ENCODE peak calls at places on chromosomes 1 and 21, in ten cellular contexts. A is H1; H is AG04449; F is neural crest cell; P is GM20000; G is D721Med; N is ascending aorta; Z is mammary epithelial cell; U is CD4-positive, alpha-beta T cell; I is choroid plexus epithelial cell. S is an unnamed sample.

GRCh38 chr1:157158967-157159366 is 20.8 kb upstream of the ETV3 start:
- DNase-seq in A (no peak), H (no peak), F (no peak), P (no peak), G (no peak), N (no peak), Z (no peak), U (no peak), I (no peak), S (no peak)

GRCh38 chr21:45598666-45599065 is 44.9 kb upstream of the PCBP3 start:
- DNase-seq in A (no peak), H (no peak), F (no peak), P (no peak), G (no peak), N (no peak), Z (no peak), U (no peak), I (no peak), S (no peak)

GRCh38 chr1:34970829-34971228 is 14.3 kb downstream of the TMEM35B start:
- DNase-seq in A (no peak), H (no peak), F (no peak), P (no peak), G (no peak), N (no peak), Z (no peak), U (no peak), I (no peak), S (no peak)

GRCh38 chr1:183609313-183609712 is 19.1 kb upstream of the NCF2 start:
- DNase-seq in A (no peak), H (no peak), F (no peak), P (peak), G (no peak), N (no peak), Z (peak), U (no peak), I (peak), S (peak)

GRCh38 chr1:14778882-14779594 is 180.6 kb downstream of the KAZN start:
- DNase-seq in A (peak), H (no peak), F (peak), P (peak), G (no peak), N (no peak), Z (no peak), U (no peak), I (peak), S (peak)

GRCh38 chr1:163258181-163258580 is 55.5 kb upstream of the RGS5 start:
- DNase-seq in A (no peak), H (no peak), F (no peak), P (no peak), G (no peak), N (no peak), Z (peak), U (no peak), I (peak), S (no peak)

GRCh38 chr1:15940110-15941043 is 35.5 kb downstream of the ZBTB17 start:
- DNase-seq in A (no peak), H (no peak), F (no peak), P (no peak), G (no peak), N (no peak), Z (no peak), U (no peak), I (no peak), S (no peak)

GRCh38 chr1:39046811-39047210 is 20.7 kb downstream of the NDUFS5 start:
- DNase-seq in A (no peak), H (no peak), F (no peak), P (no peak), G (no peak), N (no peak), Z (no peak), U (no peak), I (no peak), S (no peak)

GRCh38 chr1:242876021-242876420 is 351.5 kb upstream of the PLD5 start:
- DNase-seq in A (no peak), H (no peak), F (no peak), P (no peak), G (no peak), N (no peak), Z (peak), U (no peak), I (no peak), S (peak)

GRCh38 chr1:30318413-30318812 is 405.0 kb downstream of the MATN1 start:
- DNase-seq in A (peak), H (no peak), F (no peak), P (no peak), G (no peak), N (no peak), Z (no peak), U (no peak), I (no peak), S (no peak)

GRCh38 chr21:28798798-28799197 is 193.9 kb downstream of the LTN1 start:
- DNase-seq in A (no peak), H (no peak), F (no peak), P (no peak), G (no peak), N (no peak), Z (no peak), U (no peak), I (no peak), S (peak)

GRCh38 chr21:36422279-36423098 is 37.3 kb downstream of the CHAF1B start:
- DNase-seq in A (peak), H (peak), F (peak), P (peak), G (no peak), N (no peak), Z (peak), U (no peak), I (peak), S (peak)

GRCh38 chr1:185096531-185096930 is 51.2 kb downstream of the RNF2 start:
- DNase-seq in A (no peak), H (no peak), F (no peak), P (no peak), G (no peak), N (no peak), Z (peak), U (no peak), I (no peak), S (peak)

GRCh38 chr1:101025680-101026393 is at the start of gene DPH5:
- DNase-seq in A (peak), H (peak), F (peak), P (peak), G (peak), N (peak), Z (peak), U (peak), I (peak), S (peak)

GRCh38 chr1:46549697-46550681 is 1.5 kb downstream of the KNCN start:
- DNase-seq in A (no peak), H (no peak), F (peak), P (no peak), G (no peak), N (no peak), Z (peak), U (no peak), I (peak), S (no peak)

GRCh38 chr1:204461331-204462228 is 33.0 kb downstream of the PIK3C2B start:
- DNase-seq in A (no peak), H (no peak), F (no peak), P (peak), G (no peak), N (no peak), Z (no peak), U (no peak), I (no peak), S (no peak)

GRCh38 chr21:45981641-45982255 is at the start of gene COL6A1:
- DNase-seq in A (peak), H (no peak), F (peak), P (peak), G (peak), N (no peak), Z (peak), U (peak), I (peak), S (no peak)

GRCh38 chr21:42654179-42654912 is 925 bp downstream of the PDE9A start:
- DNase-seq in A (peak), H (no peak), F (peak), P (peak), G (peak), N (no peak), Z (peak), U (no peak), I (no peak), S (no peak)

GRCh38 chr1:27527857-27528700 is 38.1 kb upstream of the WASF2 start:
- DNase-seq in A (peak), H (no peak), F (peak), P (peak), G (no peak), N (no peak), Z (peak), U (peak), I (no peak), S (no peak)

GRCh38 chr1:155478270-155478852 is 84.2 kb downstream of the ASH1L start:
- DNase-seq in A (no peak), H (no peak), F (no peak), P (no peak), G (no peak), N (no peak), Z (no peak), U (no peak), I (no peak), S (no peak)

GRCh38 chr21:42223826-42224575 is 5.1 kb downstream of the ABCG1 start:
- DNase-seq in A (no peak), H (no peak), F (no peak), P (no peak), G (no peak), N (no peak), Z (no peak), U (no peak), I (no peak), S (no peak)

GRCh38 chr1:94068831-94069648 is 51.9 kb downstream of the ABCA4 start:
- DNase-seq in A (no peak), H (no peak), F (no peak), P (no peak), G (no peak), N (no peak), Z (no peak), U (no peak), I (peak), S (no peak)

GRCh38 chr1:106944721-106945120 is 111.8 kb upstream of the PRMT6 start:
- DNase-seq in A (no peak), H (no peak), F (no peak), P (no peak), G (no peak), N (no peak), Z (no peak), U (no peak), I (peak), S (peak)

GRCh38 chr1:51578383-51579109 is 38.3 kb upstream of the OSBPL9 start:
- DNase-seq in A (no peak), H (no peak), F (no peak), P (peak), G (no peak), N (no peak), Z (no peak), U (no peak), I (no peak), S (no peak)

GRCh38 chr21:37207441-37208009 is 59.6 kb downstream of the VPS26C start:
- DNase-seq in A (no peak), H (no peak), F (no peak), P (peak), G (no peak), N (no peak), Z (peak), U (no peak), I (peak), S (peak)

GRCh38 chr1:41641483-41641829 is 157.0 kb upstream of the EDN2 start:
- DNase-seq in A (no peak), H (no peak), F (no peak), P (no peak), G (no peak), N (no peak), Z (no peak), U (no peak), I (no peak), S (no peak)

GRCh38 chr1:3898994-3899775 is 887 bp downstream of the C1orf174 start:
- DNase-seq in A (no peak), H (no peak), F (no peak), P (no peak), G (no peak), N (no peak), Z (peak), U (no peak), I (peak), S (no peak)

GRCh38 chr21:43759651-43760050 is 16.5 kb downstream of the CSTB start:
- DNase-seq in A (no peak), H (no peak), F (no peak), P (no peak), G (no peak), N (no peak), Z (no peak), U (no peak), I (no peak), S (no peak)
- TF ChIP-seq CTCF in A (no peak), H (no peak), F (no peak), P (no peak), G (no peak), N (no peak), Z (no peak), U (no peak), I (no peak), S (no peak)

GRCh38 chr1:237093706-237094105 is 51.7 kb downstream of the RYR2 start:
- DNase-seq in A (peak), H (no peak), F (no peak), P (no peak), G (no peak), N (no peak), Z (no peak), U (no peak), I (no peak), S (no peak)
- TF ChIP-seq CTCF in A (no peak), H (no peak), F (no peak), P (no peak), G (no peak), N (no peak), Z (no peak), U (no peak), I (no peak), S (no peak)

GRCh38 chr1:230084408-230085177 is 17.6 kb downstream of the GALNT2 start:
- DNase-seq in A (no peak), H (peak), F (no peak), P (no peak), G (no peak), N (peak), Z (peak), U (no peak), I (peak), S (peak)

GRCh38 chr1:230087722-230088115 is 20.7 kb downstream of the GALNT2 start:
- DNase-seq in A (no peak), H (no peak), F (no peak), P (no peak), G (no peak), N (no peak), Z (no peak), U (no peak), I (no peak), S (no peak)

GRCh38 chr1:230085178-230085515 is 18.1 kb downstream of the GALNT2 start:
- DNase-seq in A (no peak), H (no peak), F (no peak), P (no peak), G (no peak), N (no peak), Z (peak), U (no peak), I (no peak), S (peak)

GRCh38 chr1:230086152-230086551 is 19.1 kb downstream of the GALNT2 start:
- DNase-seq in A (no peak), H (no peak), F (no peak), P (no peak), G (no peak), N (no peak), Z (no peak), U (no peak), I (no peak), S (no peak)

GRCh38 chr1:230087034-230087721 is 20.1 kb downstream of the GALNT2 start:
- DNase-seq in A (no peak), H (no peak), F (no peak), P (no peak), G (no peak), N (no peak), Z (peak), U (no peak), I (no peak), S (peak)
- TF ChIP-seq CTCF in A (no peak), H (no peak), F (no peak), P (no peak), G (no peak), N (no peak), Z (peak), U (no peak), I (no peak), S (peak)

GRCh38 chr1:37259019-37259418 is 215.4 kb upstream of the ZC3H12A start:
- DNase-seq in A (no peak), H (no peak), F (no peak), P (no peak), G (no peak), N (no peak), Z (no peak), U (no peak), I (no peak), S (no peak)
- TF ChIP-seq CTCF in A (no peak), H (no peak), F (no peak), P (no peak), G (no peak), N (no peak), Z (no peak), U (no peak), I (no peak), S (no peak)

GRCh38 chr1:117123274-117123673 is 1.7 kb upstream of the TRIM45 start:
- DNase-seq in A (no peak), H (no peak), F (no peak), P (no peak), G (no peak), N (no peak), Z (no peak), U (no peak), I (no peak), S (no peak)

GRCh38 chr1:117122297-117123025 is 912 bp upstream of the TRIM45 start:
- DNase-seq in A (no peak), H (no peak), F (no peak), P (no peak), G (no peak), N (no peak), Z (no peak), U (no peak), I (no peak), S (no peak)

GRCh38 chr1:117121589-117122296 is at the start of gene TRIM45:
- DNase-seq in A (peak), H (peak), F (peak), P (peak), G (peak), N (peak), Z (peak), U (peak), I (peak), S (peak)

GRCh38 chr1:117118101-117118500 is 3.4 kb downstream of the TRIM45 start:
- DNase-seq in A (no peak), H (no peak), F (no peak), P (no peak), G (no peak), N (no peak), Z (no peak), U (no peak), I (no peak), S (no peak)

GRCh38 chr1:117120774-117121588 is 568 bp downstream of the TRIM45 start:
- DNase-seq in A (no peak), H (no peak), F (peak), P (no peak), G (no peak), N (no peak), Z (no peak), U (no peak), I (no peak), S (no peak)
- TF ChIP-seq CTCF in A (no peak), H (no peak), F (no peak), P (no peak), G (no peak), N (no peak), Z (no peak), U (no peak), I (no peak), S (no peak)

GRCh38 chr1:177274687-177275211 is 104.0 kb downstream of the BRINP2 start:
- DNase-seq in A (no peak), H (peak), F (no peak), P (no peak), G (no peak), N (no peak), Z (peak), U (no peak), I (peak), S (peak)

GRCh38 chr1:177281901-177282300 is 111.1 kb downstream of the BRINP2 start:
- DNase-seq in A (no peak), H (no peak), F (peak), P (no peak), G (no peak), N (no peak), Z (no peak), U (no peak), I (no peak), S (no peak)

GRCh38 chr1:177282976-177283375 is 112.2 kb downstream of the BRINP2 start:
- DNase-seq in A (no peak), H (no peak), F (no peak), P (no peak), G (no peak), N (no peak), Z (peak), U (no peak), I (no peak), S (no peak)

GRCh38 chr1:177283380-177283779 is 112.6 kb downstream of the BRINP2 start:
- DNase-seq in A (no peak), H (no peak), F (no peak), P (no peak), G (no peak), N (no peak), Z (no peak), U (no peak), I (no peak), S (no peak)

GRCh38 chr1:177278626-177279390 is 108.0 kb downstream of the BRINP2 start:
- DNase-seq in A (no peak), H (no peak), F (no peak), P (no peak), G (no peak), N (no peak), Z (peak), U (no peak), I (peak), S (peak)
- TF ChIP-seq CTCF in A (peak), H (no peak), F (no peak), P (no peak), G (no peak), N (no peak), Z (no peak), U (no peak), I (no peak), S (no peak)

GRCh38 chr1:8425781-8426161 is 107.9 kb downstream of the SLC45A1 start:
- DNase-seq in A (no peak), H (no peak), F (no peak), P (no peak), G (no peak), N (no peak), Z (no peak), U (no peak), I (no peak), S (no peak)
- TF ChIP-seq CTCF in A (no peak), H (no peak), F (no peak), P (no peak), G (no peak), N (no peak), Z (no peak), U (no peak), I (no peak), S (no peak)

GRCh38 chr1:19439464-19440171 is 45.7 kb downstream of the CAPZB start:
- DNase-seq in A (no peak), H (no peak), F (no peak), P (no peak), G (no peak), N (no peak), Z (no peak), U (peak), I (peak), S (peak)
- TF ChIP-seq CTCF in A (peak), H (peak), F (no peak), P (no peak), G (no peak), N (no peak), Z (peak), U (peak), I (peak), S (no peak)

GRCh38 chr1:26389604-26390247 is 17.2 kb upstream of the ZNF683 start:
- DNase-seq in A (no peak), H (no peak), F (no peak), P (no peak), G (no peak), N (no peak), Z (no peak), U (no peak), I (no peak), S (no peak)

GRCh38 chr1:26388791-26389445 is 16.4 kb upstream of the ZNF683 start:
- DNase-seq in A (no peak), H (no peak), F (no peak), P (no peak), G (no peak), N (no peak), Z (no peak), U (no peak), I (peak), S (no peak)

GRCh38 chr1:26387447-26387846 is 14.9 kb upstream of the ZNF683 start:
- DNase-seq in A (no peak), H (no peak), F (no peak), P (no peak), G (no peak), N (no peak), Z (peak), U (no peak), I (peak), S (peak)

DNA sequence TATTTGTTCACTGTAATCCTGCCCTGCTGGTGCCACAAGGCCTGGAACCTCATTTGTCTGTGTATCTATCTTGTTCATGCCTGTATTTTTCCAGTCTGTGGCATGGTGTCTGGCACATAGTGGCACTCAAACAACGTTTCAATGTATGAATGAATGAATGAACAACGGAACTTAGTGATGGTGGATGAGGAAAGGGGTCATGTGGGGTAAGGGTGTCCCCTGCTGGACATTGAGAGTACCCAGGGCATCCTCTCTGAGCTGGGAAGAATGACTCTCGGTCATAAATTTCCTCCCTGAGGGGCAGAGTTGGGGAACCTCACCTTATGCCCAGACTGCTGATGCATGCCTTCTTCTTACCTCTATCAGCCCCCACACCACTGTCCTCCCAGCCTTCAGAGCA is 18.9 kb upstream of the ZNF683 start:
- DNase-seq in A (no peak), H (no peak), F (peak), P (peak), G (no peak), N (no peak), Z (peak), U (peak), I (peak), S (peak)
- TF ChIP-seq CTCF in A (peak), H (peak), F (peak), P (peak), G (no peak), N (no peak), Z (peak), U (peak), I (peak), S (peak)

S was measured in MCF 10A.